ENCODE peak calls at places on chromosomes 4 and X, in seven cellular contexts. R is K562, E is GM12878, Q is SK-N-SH, X is H1, G is HCT116, P is HepG2. A is an unnamed sample.

GRCh38 chr4:109275346-109275745 is 27.1 kb downstream of the COL25A1 start:
- DNase-seq in R (no peak), E (no peak), Q (no peak), X (no peak), G (no peak), P (no peak), A (no peak)

GRCh38 chr4:2587215-2587823 is 50.9 kb downstream of the FAM193A start:
- DNase-seq in R (no peak), E (no peak), Q (no peak), X (no peak), G (no peak), P (no peak), A (no peak)

GRCh38 chr4:85107553-85107952 is 141.1 kb upstream of the WDFY3 start:
- DNase-seq in R (no peak), E (no peak), Q (no peak), X (no peak), G (no peak), P (no peak), A (no peak)

GRCh38 chr4:174275101-174275500 is 8.4 kb downstream of the FBXO8 start:
- DNase-seq in R (no peak), E (no peak), Q (no peak), X (no peak), G (no peak), P (no peak), A (no peak)

GRCh38 chr4:109207060-109207459 is 95.4 kb downstream of the COL25A1 start:
- DNase-seq in R (no peak), E (no peak), Q (peak; percentile 0), X (no peak), G (no peak), P (no peak), A (no peak)

GRCh38 chr4:43251760-43252317 is 359.3 kb downstream of the GRXCR1 start:
- DNase-seq in R (no peak), E (no peak), Q (no peak), X (no peak), G (no peak), P (no peak), A (no peak)

GRCh38 chr4:138953962-138954371 is 61.6 kb upstream of the NOCT start:
- DNase-seq in R (no peak), E (no peak), Q (no peak), X (peak; percentile 26), G (no peak), P (no peak), A (no peak)

GRCh38 chr4:81427605-81427922 is 44.1 kb downstream of the RASGEF1B start:
- DNase-seq in R (no peak), E (no peak), Q (no peak), X (no peak), G (no peak), P (no peak), A (no peak)

GRCh38 chrX:111560801-111561200 is 49.4 kb downstream of the SERTM2 start:
- DNase-seq in R (no peak), E (no peak), Q (no peak), X (no peak), G (no peak), P (no peak), A (no peak)

GRCh38 chrX:104172121-104172520 is 5.9 kb downstream of the FAM199X start:
- DNase-seq in R (no peak), E (no peak), Q (no peak), X (no peak), G (no peak), P (no peak), A (no peak)

GRCh38 chrX:116873678-116874077 is 410.9 kb upstream of the CT83 start:
- DNase-seq in R (no peak), E (no peak), Q (no peak), X (no peak), G (no peak), P (no peak), A (no peak)

GRCh38 chr4:49063670-49064069 is 77.6 kb downstream of the CWH43 start:
- DNase-seq in R (no peak), E (no peak), Q (no peak), X (no peak), G (no peak), P (no peak), A (no peak)

GRCh38 chr4:83356899-83357661 is 22.4 kb upstream of the HPSE start:
- DNase-seq in R (no peak), E (no peak), Q (no peak), X (no peak), G (peak; percentile 48), P (peak; percentile 76), A (peak; percentile 54)

GRCh38 chr4:40473578-40474388 is 138.7 kb downstream of the CHRNA9 start:
- DNase-seq in R (no peak), E (peak; percentile 46), Q (no peak), X (no peak), G (no peak), P (peak; percentile 87), A (no peak)

GRCh38 chr4:147054241-147054902 is 108.7 kb upstream of the TTC29 start:
- DNase-seq in R (no peak), E (no peak), Q (no peak), X (no peak), G (no peak), P (no peak), A (no peak)

GRCh38 chr4:46931981-46932380 is 22.9 kb upstream of the COX7B2 start:
- DNase-seq in R (no peak), E (peak; percentile 2), Q (no peak), X (no peak), G (no peak), P (peak; percentile 3), A (peak; percentile 6)

GRCh38 chr4:156547439-156547838 is 424.2 kb downstream of the PDGFC start:
- DNase-seq in R (no peak), E (no peak), Q (no peak), X (no peak), G (no peak), P (no peak), A (no peak)

GRCh38 chrX:11965436-11965835 is 172.8 kb upstream of the FRMPD4 start:
- DNase-seq in R (no peak), E (no peak), Q (no peak), X (no peak), G (no peak), P (no peak), A (no peak)

GRCh38 chrX:17738002-17738713 is 865 bp downstream of the SCML1 start:
- DNase-seq in R (no peak), E (no peak), Q (peak; percentile 30), X (peak; percentile 49), G (no peak), P (peak; percentile 56), A (peak; percentile 24)

GRCh38 chr4:4425119-4425690 is 38.3 kb downstream of the NSG1 start:
- DNase-seq in R (no peak), E (no peak), Q (no peak), X (no peak), G (no peak), P (no peak), A (no peak)

GRCh38 chr4:149781150-149781549 is 34.5 kb downstream of the IQCM start:
- DNase-seq in R (no peak), E (no peak), Q (no peak), X (no peak), G (peak; percentile 42), P (no peak), A (no peak)

DNA sequence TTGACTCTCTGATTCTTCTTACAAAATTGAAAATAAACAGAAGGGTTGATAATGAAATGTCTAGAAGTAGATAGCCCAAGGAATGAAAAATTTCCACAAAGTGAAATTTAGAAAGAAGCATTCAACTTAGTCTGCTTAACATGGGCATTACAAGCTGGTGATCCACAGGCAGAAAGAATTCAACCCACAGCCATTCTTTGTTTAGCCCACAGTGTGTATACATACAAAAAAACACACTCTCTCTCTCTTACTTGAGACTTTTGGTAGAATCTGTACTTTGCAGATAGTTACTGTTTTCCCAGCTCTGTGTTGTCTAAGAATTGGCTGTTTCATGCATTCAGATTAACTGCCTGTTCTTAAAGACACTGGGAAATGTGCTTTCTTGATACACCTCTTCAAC is 159.8 kb downstream of the SLC4A4 start:
- DNase-seq in R (no peak), E (no peak), Q (no peak), X (no peak), G (no peak), P (no peak), A (no peak)
- TF ChIP-seq JUND in R (no peak), E (no peak), Q (no peak), X (no peak), G (no peak), P (no peak), A (no peak)

DNA sequence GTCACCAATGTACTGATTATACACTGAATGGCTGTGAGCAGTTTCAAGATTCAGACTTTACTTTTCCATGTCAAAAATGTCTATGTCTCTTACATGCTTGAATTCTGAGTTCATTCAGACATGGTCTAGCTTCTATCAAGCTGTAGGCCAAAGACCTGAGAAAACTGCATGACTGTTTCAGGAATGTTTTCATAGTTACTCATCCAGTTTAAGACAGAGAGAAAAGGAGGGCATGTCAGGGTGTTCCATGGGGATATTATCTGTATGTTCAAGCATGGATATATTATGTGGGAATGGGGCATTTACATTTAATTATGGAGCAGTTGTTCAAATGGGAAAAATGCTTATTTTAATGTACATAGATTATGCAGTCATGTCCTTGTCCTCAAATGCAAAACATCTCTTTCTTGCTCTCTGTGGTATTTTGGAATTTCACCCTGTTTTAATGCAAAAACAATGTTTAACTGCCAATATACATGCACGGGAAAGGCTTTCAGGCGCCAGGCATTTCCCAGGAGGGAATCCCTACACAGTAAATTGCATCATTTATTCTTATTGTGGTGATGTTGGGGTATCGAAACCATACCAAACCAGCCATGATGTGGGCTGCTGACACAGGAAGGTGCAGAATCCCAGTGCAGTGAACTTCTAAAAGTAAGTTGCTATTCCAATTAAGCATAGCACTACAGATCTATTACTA is 429.0 kb upstream of the INTU start:
- DNase-seq in R (no peak), E (no peak), Q (no peak), X (no peak), G (no peak), P (no peak), A (no peak)
- TF ChIP-seq JUND in R (no peak), E (no peak), Q (no peak), X (no peak), G (no peak), P (no peak), A (no peak)

GRCh38 chrX:120840826-120841225 is 34.8 kb downstream of the CT47B1 start:
- DNase-seq in R (no peak), E (no peak), Q (no peak), X (no peak), G (no peak), P (no peak), A (peak; percentile 13)

GRCh38 chrX:120839506-120839905 is 36.2 kb downstream of the CT47B1 start:
- DNase-seq in R (no peak), E (no peak), Q (no peak), X (no peak), G (no peak), P (no peak), A (no peak)
- TF ChIP-seq JUND in R (no peak), E (no peak), Q (peak; percentile 8), X (no peak), G (no peak), P (no peak), A (no peak)

DNA sequence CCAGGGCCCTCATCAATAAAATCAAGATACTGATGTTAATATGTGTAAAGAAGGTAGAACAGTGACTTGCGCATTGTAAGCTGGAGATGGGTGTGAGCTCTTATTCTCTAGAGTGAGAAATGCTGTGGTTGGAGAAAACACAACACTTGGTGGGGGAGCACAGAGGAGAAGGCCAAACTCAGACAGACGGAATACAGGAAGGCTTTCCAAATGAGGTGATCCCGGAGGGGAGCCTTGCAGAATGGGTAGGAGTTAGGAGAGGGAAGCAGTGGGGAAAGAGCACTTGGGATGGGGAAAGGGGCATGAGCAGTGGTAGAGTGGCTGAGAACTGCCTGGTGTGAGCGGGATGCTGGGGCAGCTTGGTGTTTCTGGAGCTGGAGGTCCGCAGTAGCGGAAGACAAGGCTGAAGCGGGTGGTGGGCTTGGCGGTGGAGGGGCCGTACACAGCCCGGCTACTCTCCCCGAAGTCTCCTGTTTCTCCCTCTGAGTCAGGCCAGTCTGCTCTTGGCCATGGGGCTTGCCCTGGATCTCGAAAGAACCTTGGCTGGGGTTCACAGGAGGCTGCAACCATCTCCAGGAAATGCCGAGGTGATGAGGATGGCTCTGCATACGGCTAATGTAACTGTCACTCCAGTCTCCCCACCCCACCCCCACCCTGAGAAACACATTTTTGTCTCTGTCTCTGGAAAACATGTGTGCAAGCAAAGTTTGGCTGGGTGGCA is 11.3 kb upstream of the PLAC1 start:
- DNase-seq in R (no peak), E (no peak), Q (peak; percentile 23), X (no peak), G (no peak), P (no peak), A (no peak)
- TF ChIP-seq JUND in R (no peak), E (no peak), Q (peak; percentile 86), X (no peak), G (no peak), P (no peak), A (no peak)